ENCODE peak calls at places on chromosomes 7 and 10, in four cellular contexts. S is hepatocyte; H is CD8-positive, alpha-beta memory T cell; B is cardiac muscle cell. T is an unnamed sample.
A peak's percentile ranks its signal among the peaks of the same experiment; 100 is the strongest.

GRCh38 chr10:5684971-5685763 is 529 bp downstream of the TASOR2 start:
- DNase-seq in S (peak; percentile 85), H (peak; percentile 68), B (peak; percentile 84), T (no peak)

GRCh38 chr10:103781329-103782061 is 73.9 kb downstream of the SH3PXD2A start:
- DNase-seq in S (peak; percentile 52), H (no peak), B (peak; percentile 79), T (no peak)

GRCh38 chr7:125857606-125858005 is 928.0 kb upstream of the POT1 start:
- DNase-seq in H (no peak), S (no peak), B (no peak), T (no peak)

GRCh38 chr7:130959743-130960207 is 225.8 kb upstream of the KLF14 start:
- DNase-seq in H (no peak), S (no peak), B (peak; percentile 86), T (no peak)

GRCh38 chr10:122459586-122460273 is 1.6 kb upstream of the HTRA1 start:
- DNase-seq in S (no peak), H (no peak), B (peak; percentile 88), T (no peak)

GRCh38 chr7:94350729-94351128 is 44.0 kb upstream of the COL1A2 start:
- DNase-seq in B (no peak), S (peak; percentile 6), H (no peak), T (no peak)

GRCh38 chr7:23012797-23013714 is 874 bp downstream of the HYCC1 start:
- DNase-seq in S (peak; percentile 45), B (no peak), H (peak; percentile 25), T (peak; percentile 29)

GRCh38 chr10:26215923-26216576 is 524 bp upstream of the GAD2 start:
- DNase-seq in H (peak; percentile 10), S (peak; percentile 85), B (peak; percentile 27), T (no peak)

GRCh38 chr10:33303988-33304387 is 30.5 kb downstream of the NRP1 start:
- DNase-seq in B (no peak), S (no peak), H (no peak), T (no peak)

GRCh38 chr7:107173191-107173590 is 4.4 kb downstream of the HBP1 start:
- DNase-seq in H (no peak), S (no peak), B (no peak), T (no peak)
- H3K27ac ChIP-seq in H (no peak overlapping the region), S (no peak overlapping the region), B (no peak overlapping the region), T (peak overlapping the region; percentile 66)

GRCh38 chr7:74590814-74591213 is 66.7 kb upstream of the GTF2I start:
- DNase-seq in B (no peak), S (no peak), H (no peak), T (no peak)

GRCh38 chr7:74586258-74587200 is 71.0 kb upstream of the GTF2I start:
- DNase-seq in H (no peak), B (peak; percentile 14), S (no peak), T (no peak)

GRCh38 chr7:74584160-74584954 is 73.2 kb upstream of the GTF2I start:
- DNase-seq in S (peak; percentile 61), B (no peak), H (no peak), T (no peak)

GRCh38 chr7:74585844-74586243 is 71.7 kb upstream of the GTF2I start:
- DNase-seq in B (no peak), H (no peak), S (no peak), T (no peak)

GRCh38 chr7:74587435-74588126 is 69.9 kb upstream of the GTF2I start:
- DNase-seq in H (no peak), B (peak; percentile 97), S (peak; percentile 90), T (peak; percentile 53)
- H3K27ac ChIP-seq in H (no peak overlapping the region), B (peak overlapping the region; percentile 82), S (peak overlapping the region; percentile 80), T (peak overlapping the region; percentile 45)

GRCh38 chr10:62690703-62691102 is 113.8 kb upstream of the ADO start:
- DNase-seq in H (no peak), S (no peak), B (no peak), T (no peak)
- H3K27ac ChIP-seq in H (no peak overlapping the region), S (no peak overlapping the region), B (no peak overlapping the region), T (no peak overlapping the region)

DNA sequence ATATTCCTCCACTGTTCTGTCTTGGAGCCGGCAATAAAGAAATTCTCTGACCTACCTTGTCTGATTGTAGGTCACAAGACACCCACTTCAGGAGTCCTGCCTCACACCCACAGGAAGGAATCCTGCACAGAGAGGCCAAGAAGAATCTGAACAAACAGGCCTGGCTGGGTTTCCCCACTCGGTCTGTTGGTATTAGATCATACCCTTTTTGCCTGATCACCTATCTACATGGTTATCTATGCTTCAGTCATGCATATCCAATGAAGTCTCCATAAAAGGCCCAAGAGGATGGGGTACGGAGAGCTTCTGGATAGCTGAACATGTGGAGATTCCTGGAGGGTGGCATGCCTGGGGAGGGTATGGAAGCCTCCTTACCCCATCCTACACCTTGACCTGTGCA is 12.3 kb downstream of the OGDH start:
- DNase-seq in B (no peak), S (peak; percentile 63), H (no peak), T (no peak)
- H3K27ac ChIP-seq in B (peak overlapping the region; percentile 4), S (peak overlapping the region; percentile 97), H (peak overlapping the region; percentile 13), T (no peak overlapping the region)

DNA sequence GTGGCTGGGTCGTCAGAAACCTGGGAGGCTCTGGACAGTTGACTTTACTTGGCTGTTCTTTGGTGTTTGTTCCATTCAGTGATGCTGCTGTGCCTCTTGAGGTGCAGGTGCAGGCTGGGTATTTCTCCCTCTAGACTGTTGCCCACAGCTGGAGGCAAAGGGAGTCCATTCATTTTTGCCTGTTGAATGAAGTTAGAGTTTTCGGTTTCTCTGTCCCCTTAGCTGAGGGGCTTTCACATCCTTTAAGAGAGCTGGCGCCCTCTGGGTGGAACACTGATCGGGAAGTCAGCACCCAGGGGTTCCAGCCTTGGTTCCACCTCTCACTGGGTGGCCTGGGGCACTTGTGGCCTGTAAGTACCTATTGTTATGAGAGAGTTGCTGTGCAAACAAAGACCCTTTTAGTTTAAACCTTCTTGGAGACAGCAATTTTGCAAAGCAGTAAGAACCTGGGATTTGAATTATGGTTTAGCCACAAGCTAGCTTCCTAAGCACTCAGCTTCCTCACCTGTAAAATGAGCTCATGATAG is 67.2 kb downstream of the GRK5 start:
- DNase-seq in B (no peak), H (no peak), S (no peak), T (no peak)
- H3K27ac ChIP-seq in B (no peak overlapping the region), H (no peak overlapping the region), S (peak overlapping the region; percentile 55), T (no peak overlapping the region)

T was measured in substantia nigra.